ENCODE peak calls at places on chromosomes 4 and X, in six cellular contexts. I is stimulated activated CD8-positive, alpha-beta memory T cell treated with anti-CD3 and anti-CD28 coated beads, Interleukin-15, amount 100 ng/mL, for 24 hours; K is GM04504; Q is fibroblast of lung; X is NCI-H1092; E is activated CD4-positive, alpha-beta T cell treated with anti-CD3 and anti-CD28 coated beads for 36 hours. N is an unnamed sample.

GRCh38 chr4:73341454-73341853 is 62.6 kb upstream of the ALB start:
- DNase-seq in I (no peak), K (peak; percentile 29), Q (peak; percentile 52), X (peak; percentile 68), E (peak; percentile 37), N (peak; percentile 13)

GRCh38 chr4:164536829-164537228 is 217.1 kb upstream of the SMIM31 start:
- DNase-seq in I (no peak), K (peak; percentile 32), Q (peak; percentile 98), X (no peak), E (no peak), N (peak; percentile 52)

GRCh38 chrX:58025979-58026378 is 115.7 kb upstream of the ZXDA start:
- DNase-seq in I (no peak), K (peak; percentile 8), Q (peak; percentile 0), X (peak; percentile 4), E (peak; percentile 37), N (peak; percentile 1)

GRCh38 chrX:30900227-30900626 is 11.2 kb upstream of the TAB3 start:
- DNase-seq in I (no peak), K (no peak), Q (peak; percentile 57), X (no peak), E (peak; percentile 15), N (no peak)

GRCh38 chr4:87530868-87531267 is 1.7 kb upstream of the SPARCL1 start:
- DNase-seq in I (no peak), K (peak; percentile 47), Q (peak; percentile 66), X (no peak), E (no peak), N (no peak)

GRCh38 chr4:140609548-140610425 is 41.0 kb upstream of the UCP1 start:
- DNase-seq in I (no peak), K (peak; percentile 18), Q (peak; percentile 36), X (peak; percentile 86), E (no peak), N (peak; percentile 10)

GRCh38 chr4:176906693-176907092 is 114.0 kb upstream of the VEGFC start:
- DNase-seq in I (no peak), K (no peak), Q (no peak), X (no peak), E (no peak), N (no peak)

GRCh38 chr4:155569960-155570515 is 96.6 kb upstream of the GUCY1A1 start:
- DNase-seq in I (no peak), K (peak; percentile 79), Q (peak; percentile 79), X (no peak), E (no peak), N (peak; percentile 75)

GRCh38 chrX:49075347-49075746 is 1.5 kb upstream of the PRAF2 start:
- DNase-seq in I (no peak), K (no peak), Q (no peak), X (no peak), E (no peak), N (no peak)

GRCh38 chr4:113316879-113317278 is 267.4 kb downstream of the ANK2 start:
- DNase-seq in I (no peak), K (no peak), Q (peak; percentile 34), X (no peak), E (peak; percentile 32), N (no peak)